ENCODE peak calls at places on chromosomes 16 and 17, in six cellular contexts. E, W, B, D, X and H are unnamed samples.

GRCh38 chr17:10871914-10872313 is 34.0 kb upstream of the PIRT start:
- DNase-seq in E (no peak), W (no peak), B (no peak), D (no peak), X (no peak), H (no peak)

GRCh38 chr17:78032166-78032565 is 73.7 kb downstream of the TNRC6C start:
- DNase-seq in E (no peak), W (no peak), B (no peak), D (peak; percentile 11), X (no peak), H (peak; percentile 60)

GRCh38 chr17:59796785-59797205 is 89.3 kb downstream of the VMP1 start:
- DNase-seq in E (no peak), W (no peak), B (no peak), D (no peak), X (no peak), H (no peak)

GRCh38 chr17:60039509-60040442 is 38.9 kb downstream of the HEATR6 start:
- DNase-seq in E (no peak), W (no peak), B (no peak), D (no peak), X (no peak), H (no peak)

GRCh38 chr16:23706439-23706838 is 6.6 kb downstream of the ERN2 start:
- DNase-seq in E (no peak), W (no peak), B (no peak), D (no peak), X (no peak), H (no peak)

GRCh38 chr16:72666267-72666666 is 381.7 kb downstream of the ZFHX3 start:
- DNase-seq in E (no peak), W (no peak), B (no peak), D (no peak), X (no peak), H (no peak)

GRCh38 chr17:21376585-21376834 is 353 bp downstream of the KCNJ12 start:
- DNase-seq in E (no peak), W (no peak), B (no peak), D (no peak), X (peak; percentile 68), H (no peak)

GRCh38 chr16:25751230-25751629 is 59.5 kb downstream of the HS3ST4 start:
- DNase-seq in E (no peak), W (no peak), B (no peak), D (no peak), X (no peak), H (no peak)

GRCh38 chr17:41048441-41048840 is 1.3 kb upstream of the KRTAP2-1 start:
- DNase-seq in E (no peak), W (peak; percentile 32), B (no peak), D (peak; percentile 31), X (no peak), H (peak; percentile 91)

GRCh38 chr17:18247613-18248001 is 10.9 kb downstream of the FLII start:
- DNase-seq in E (peak; percentile 8), W (no peak), B (no peak), D (no peak), X (no peak), H (no peak)

GRCh38 chr17:45284176-45285140 is 22.6 kb upstream of the SPATA32 start:
- DNase-seq in E (peak; percentile 93), W (peak; percentile 66), B (peak; percentile 65), D (peak; percentile 82), X (peak; percentile 60), H (no peak)

GRCh38 chr16:2042666-2043295 is 4.9 kb downstream of the NTHL1 start:
- DNase-seq in E (no peak), W (no peak), B (no peak), D (no peak), X (no peak), H (no peak)

GRCh38 chr17:4735825-4736651 is 3.6 kb upstream of the ZMYND15 start:
- DNase-seq in E (no peak), W (no peak), B (no peak), D (no peak), X (no peak), H (no peak)

GRCh38 chr17:3740611-3741073 is 16.9 kb downstream of the HASPIN start:
- DNase-seq in E (no peak), W (no peak), B (no peak), D (no peak), X (no peak), H (no peak)

GRCh38 chr16:30924797-30925645 is 1.6 kb downstream of the FBXL19 start:
- DNase-seq in E (no peak), W (no peak), B (no peak), D (no peak), X (no peak), H (no peak)

GRCh38 chr16:66289051-66289680 is 77.3 kb upstream of the CDH5 start:
- DNase-seq in E (no peak), W (no peak), B (no peak), D (no peak), X (peak; percentile 18), H (no peak)

GRCh38 chr17:7292729-7293128 is 1.7 kb downstream of the YBX2 start:
- DNase-seq in E (no peak), W (no peak), B (no peak), D (no peak), X (no peak), H (no peak)

GRCh38 chr17:76820523-76820922 is 47.7 kb upstream of the MGAT5B start:
- DNase-seq in E (no peak), W (no peak), B (no peak), D (no peak), X (no peak), H (no peak)

GRCh38 chr16:68893710-68894705 is 50.7 kb downstream of the TANGO6 start:
- DNase-seq in E (no peak), W (no peak), B (peak; percentile 33), D (peak; percentile 25), X (peak; percentile 51), H (no peak)

GRCh38 chr16:84166796-84167695 is 19.8 kb downstream of the TAF1C start:
- DNase-seq in E (no peak), W (no peak), B (no peak), D (no peak), X (no peak), H (no peak)

GRCh38 chr17:75689441-75689873 is 22.3 kb downstream of the SAP30BP start:
- DNase-seq in E (peak; percentile 99), W (peak; percentile 87), B (no peak), D (peak; percentile 99), X (no peak), H (peak; percentile 63)

GRCh38 chr17:3557768-3558583 is at the start of gene TRPV3:
- DNase-seq in E (peak; percentile 87), W (peak; percentile 82), B (no peak), D (peak; percentile 80), X (peak; percentile 24), H (no peak)

GRCh38 chr17:75051941-75052340 is 4.9 kb downstream of the KCTD2 start:
- DNase-seq in E (no peak), W (no peak), B (no peak), D (no peak), X (no peak), H (no peak)

GRCh38 chr16:81585785-81586184 is 141.2 kb downstream of the CMIP start:
- DNase-seq in E (no peak), W (no peak), B (no peak), D (no peak), X (peak; percentile 57), H (no peak)

GRCh38 chr16:64809876-64810629 is 311.8 kb downstream of the CDH11 start:
- DNase-seq in E (no peak), W (no peak), B (no peak), D (no peak), X (no peak), H (no peak)

GRCh38 chr16:88897696-88898425 is 31.4 kb upstream of the PABPN1L start:
- DNase-seq in E (no peak), W (no peak), B (no peak), D (no peak), X (no peak), H (no peak)

GRCh38 chr17:42121066-42121769 is at the start of gene KAT2A:
- DNase-seq in E (peak; percentile 71), W (peak; percentile 91), B (peak; percentile 80), D (peak; percentile 69), X (peak; percentile 93), H (peak; percentile 72)

GRCh38 chr16:81035975-81036750 is 521 bp downstream of the ATMIN start:
- DNase-seq in E (peak; percentile 23), W (peak; percentile 30), B (peak; percentile 12), D (peak; percentile 10), X (peak; percentile 42), H (peak; percentile 2)

GRCh38 chr17:83180996-83181481 is 101.6 kb downstream of the METRNL start:
- DNase-seq in E (no peak), W (no peak), B (no peak), D (no peak), X (peak; percentile 31), H (no peak)
- TF ChIP-seq CTCF in E (no peak), W (no peak), B (no peak), D (no peak), X (no peak), H (no peak)

GRCh38 chr16:49855280-49855821 is 561 bp downstream of the ZNF423 start:
- DNase-seq in E (peak; percentile 71), W (peak; percentile 38), B (peak; percentile 90), D (peak; percentile 25), X (peak; percentile 86), H (peak; percentile 40)

GRCh38 chr16:49858200-49859129 is 2.6 kb upstream of the ZNF423 start:
- DNase-seq in E (peak; percentile 12), W (peak; percentile 8), B (peak; percentile 66), D (no peak), X (peak; percentile 67), H (no peak)

GRCh38 chr16:49855822-49856740 is at the start of gene ZNF423:
- DNase-seq in E (no peak), W (no peak), B (no peak), D (no peak), X (no peak), H (no peak)

GRCh38 chr16:49857423-49858181 is 1.7 kb upstream of the ZNF423 start:
- DNase-seq in E (peak; percentile 37), W (peak; percentile 54), B (peak; percentile 60), D (peak; percentile 13), X (peak; percentile 88), H (no peak)

DNA sequence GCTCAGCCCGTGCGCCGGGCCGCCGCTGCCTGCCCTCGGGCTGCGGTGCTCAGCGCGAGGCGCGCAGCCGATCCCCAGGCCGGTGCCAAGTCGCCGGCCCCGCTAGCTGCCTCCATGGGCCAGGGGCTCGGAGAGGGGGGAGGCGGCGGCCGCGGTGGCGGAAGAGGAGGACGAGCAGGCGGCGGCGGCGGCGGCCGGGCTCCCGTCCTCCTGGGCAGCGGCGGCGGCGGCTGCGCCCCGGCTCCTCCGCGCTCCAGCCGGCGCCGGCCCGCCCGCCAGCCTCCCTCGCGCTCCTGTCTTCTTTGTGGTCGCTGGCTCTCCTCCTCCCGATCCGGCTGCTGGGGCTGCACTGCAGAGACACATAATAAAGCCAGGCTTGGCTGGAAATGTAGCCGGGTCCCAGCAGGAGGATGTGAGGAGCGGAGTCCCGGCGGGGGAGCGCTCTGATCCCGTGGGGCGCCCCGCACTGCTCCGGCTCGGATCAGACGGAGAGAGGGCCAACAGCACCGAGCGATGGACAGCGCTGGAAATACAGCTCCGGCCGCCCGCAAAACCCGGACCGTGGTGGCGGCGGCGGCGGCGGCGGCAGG is 924 bp upstream of the ZNF423 start:
- DNase-seq in E (peak; percentile 73), W (peak; percentile 66), B (peak; percentile 87), D (peak; percentile 11), X (peak; percentile 76), H (peak; percentile 51)
- TF ChIP-seq CTCF in E (no peak), W (no peak), B (no peak), D (peak; percentile 32), X (no peak), H (no peak)

GRCh38 chr17:80441133-80441578 is 26.2 kb downstream of the ENDOV start:
- DNase-seq in E (no peak), W (peak; percentile 67), B (peak; percentile 32), D (no peak), X (peak; percentile 88), H (no peak)
- TF ChIP-seq CTCF in E (no peak), W (no peak), B (no peak), D (no peak), X (peak; percentile 26), H (no peak)

GRCh38 chr17:28381141-28381825 is 9.8 kb downstream of the SARM1 start:
- DNase-seq in E (no peak), W (no peak), B (no peak), D (peak; percentile 25), X (peak; percentile 92), H (no peak)
- TF ChIP-seq CTCF in E (no peak), W (no peak), B (peak; percentile 32), D (peak; percentile 68), X (peak; percentile 83), H (no peak)